ENCODE peak calls at places on chromosome 13, in six cellular contexts. L is heart right ventricle; F is pancreas; T is CD8-positive, alpha-beta T cell; M is RWPE2; U is aorta. C is an unnamed sample.

GRCh38 chr13:67735651-67736050 is 505.5 kb upstream of the PCDH9 start:
- ATAC-seq in L (no peak), F (no peak), U (no peak), T (no peak), M (no peak), C (no peak)

GRCh38 chr13:110336681-110337080 is 29.6 kb downstream of the COL4A2 start:
- ATAC-seq in L (no peak), M (no peak), T (no peak), U (no peak), F (no peak), C (no peak)

GRCh38 chr13:74025369-74025768 is 108.8 kb downstream of the KLF12 start:
- ATAC-seq in U (no peak), T (no peak), F (no peak), L (no peak), M (no peak), C (no peak)

GRCh38 chr13:29480893-29481525 is 114.5 kb downstream of the SLC7A1 start:
- ATAC-seq in U (no peak), L (peak; percentile 70), F (no peak), M (no peak), T (no peak), C (no peak)

GRCh38 chr13:80386592-80386991 is 45.7 kb upstream of the SPRY2 start:
- ATAC-seq in L (no peak), M (no peak), U (no peak), F (peak; percentile 97), T (no peak), C (no peak)

GRCh38 chr13:43257765-43258164 is 234.4 kb downstream of the DNAJC15 start:
- ATAC-seq in L (no peak), T (no peak), U (no peak), F (no peak), M (no peak), C (no peak)

GRCh38 chr13:86757236-86757978 is 913.8 kb upstream of the SLITRK5 start:
- ATAC-seq in T (peak; percentile 70), M (peak; percentile 76), F (no peak), L (no peak), U (no peak), C (no peak)

GRCh38 chr13:51158365-51158764 is 47.3 kb upstream of the C13orf42 start:
- ATAC-seq in T (no peak), L (no peak), U (no peak), F (no peak), M (no peak), C (no peak)

GRCh38 chr13:72805663-72806341 is 23.9 kb downstream of the PIBF1 start:
- ATAC-seq in U (no peak), M (no peak), L (no peak), F (no peak), T (no peak), C (no peak)

GRCh38 chr13:62512194-62513141 is 1096.8 kb upstream of the PCDH20 start:
- ATAC-seq in T (no peak), L (no peak), M (peak; percentile 68), U (no peak), F (peak; percentile 98), C (no peak)

GRCh38 chr13:45500492-45501174 is 35.9 kb downstream of the COG3 start:
- ATAC-seq in M (peak; percentile 84), T (no peak), L (peak; percentile 14), F (peak; percentile 41), U (no peak), C (no peak)

GRCh38 chr13:73522937-73523336 is 464.1 kb downstream of the KLF5 start:
- ATAC-seq in L (no peak), F (no peak), U (no peak), T (no peak), M (no peak), C (no peak)

GRCh38 chr13:48710160-48710559 is 56.4 kb downstream of the CYSLTR2 start:
- ATAC-seq in U (no peak), L (no peak), T (no peak), F (no peak), M (no peak), C (no peak)

GRCh38 chr13:83065136-83065535 is 817.1 kb downstream of the SLITRK1 start:
- ATAC-seq in M (no peak), U (peak; percentile 92), T (no peak), L (no peak), F (peak; percentile 88), C (peak; percentile 99)

GRCh38 chr13:35499131-35500051 is 22.9 kb upstream of the MAB21L1 start:
- ATAC-seq in T (no peak), U (no peak), F (no peak), M (no peak), L (peak; percentile 74), C (no peak)

GRCh38 chr13:110617326-110618072 is 2.2 kb downstream of the NAXD start:
- ATAC-seq in M (no peak), T (no peak), U (no peak), F (peak; percentile 61), L (peak; percentile 28), C (no peak)

GRCh38 chr13:46166947-46167610 is 14.9 kb downstream of the LCP1 start:
- ATAC-seq in M (no peak), L (no peak), T (no peak), F (no peak), U (no peak), C (no peak)

GRCh38 chr13:34416833-34417425 is 525.1 kb upstream of the NBEA start:
- ATAC-seq in F (no peak), U (no peak), M (no peak), L (peak; percentile 86), T (no peak), C (peak; percentile 85)

GRCh38 chr13:79749985-79750551 is 269.1 kb downstream of the NDFIP2 start:
- ATAC-seq in U (no peak), T (no peak), F (peak; percentile 80), L (peak; percentile 92), M (peak; percentile 76), C (peak; percentile 96)

GRCh38 chr13:95245072-95245471 is 56.2 kb downstream of the ABCC4 start:
- ATAC-seq in M (no peak), L (no peak), F (no peak), T (no peak), U (no peak), C (no peak)

GRCh38 chr13:50355797-50356196 is 340.6 kb downstream of the KCNRG start:
- ATAC-seq in F (no peak), U (no peak), M (no peak), L (no peak), T (no peak), C (no peak)

GRCh38 chr13:77190349-77190748 is 136.5 kb downstream of the MYCBP2 start:
- ATAC-seq in F (no peak), L (no peak), T (no peak), M (no peak), U (no peak), C (no peak)

GRCh38 chr13:61286148-61286745 is 129.4 kb downstream of the PCDH20 start:
- ATAC-seq in L (no peak), T (no peak), U (no peak), F (no peak), M (peak; percentile 60), C (no peak)

GRCh38 chr13:35160921-35161320 is 218.9 kb downstream of the NBEA start:
- ATAC-seq in T (no peak), M (no peak), U (no peak), F (no peak), L (no peak), C (no peak)

GRCh38 chr13:41916173-41916954 is 44.5 kb downstream of the VWA8 start:
- ATAC-seq in F (no peak), U (no peak), M (peak; percentile 67), T (peak; percentile 65), L (peak; percentile 54), C (peak; percentile 34)

GRCh38 chr13:99044764-99045163 is 66.9 kb upstream of the DOCK9 start:
- ATAC-seq in F (no peak), T (no peak), M (no peak), L (no peak), U (no peak), C (no peak)
- H3K4me1 ChIP-seq in F (peaks cover 8% of the 10 kb centered on the region), T (peaks cover 81% of the 10 kb centered on the region), M (peaks cover 48% of the 10 kb centered on the region), L (peaks cover 20% of the 10 kb centered on the region), U (peaks cover 4% of the 10 kb centered on the region), C (peaks cover 13% of the 10 kb centered on the region)

GRCh38 chr13:21034602-21035190 is 26.7 kb downstream of the LATS2 start:
- ATAC-seq in U (peak; percentile 58), L (peak; percentile 80), T (no peak), M (no peak), F (no peak), C (peak; percentile 38)
- H3K4me1 ChIP-seq in U (no peaks in the 10 kb centered on the region), L (peaks cover 90% of the 10 kb centered on the region), T (peaks cover 11% of the 10 kb centered on the region), M (peaks cover 10% of the 10 kb centered on the region), F (peaks cover 29% of the 10 kb centered on the region), C (peaks cover 13% of the 10 kb centered on the region)

GRCh38 chr13:40604135-40604534 is 62.3 kb downstream of the FOXO1 start:
- ATAC-seq in U (no peak), M (no peak), F (no peak), T (no peak), L (no peak), C (no peak)

GRCh38 chr13:40608308-40608707 is 58.1 kb downstream of the FOXO1 start:
- ATAC-seq in M (no peak), U (no peak), L (no peak), T (no peak), F (no peak), C (no peak)

GRCh38 chr13:40600145-40600751 is 66.2 kb downstream of the FOXO1 start:
- ATAC-seq in F (no peak), L (no peak), U (no peak), M (no peak), T (peak; percentile 87), C (no peak)

GRCh38 chr13:40609972-40610726 is 56.3 kb downstream of the FOXO1 start:
- ATAC-seq in T (no peak), F (no peak), M (peak; percentile 96), U (no peak), L (no peak), C (no peak)

DNA sequence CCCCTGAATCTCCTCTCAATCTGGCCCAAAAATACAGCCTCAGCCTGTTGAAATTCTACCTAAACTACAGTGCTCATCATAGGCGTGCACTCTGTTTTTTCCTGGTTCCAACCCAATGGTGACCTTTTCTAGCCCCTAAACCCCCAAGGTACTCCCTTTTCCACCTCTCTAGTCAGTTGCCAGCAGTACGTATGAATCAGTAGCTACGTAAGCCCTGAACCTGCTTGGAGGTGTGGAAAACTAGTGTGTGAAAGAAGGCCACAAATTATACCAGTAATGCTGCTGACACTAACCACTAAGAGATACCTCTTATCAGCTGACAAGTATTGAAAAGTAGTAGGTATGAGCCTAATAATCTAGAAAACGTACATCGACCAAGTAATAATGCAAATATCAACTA is 60.9 kb downstream of the FOXO1 start:
- ATAC-seq in U (no peak), F (no peak), L (no peak), T (peak; percentile 35), M (no peak), C (no peak)
- H3K4me1 ChIP-seq in U (peaks cover 5% of the 10 kb centered on the region), F (peaks cover 1% of the 10 kb centered on the region), L (peaks cover 29% of the 10 kb centered on the region), T (peaks cover 90% of the 10 kb centered on the region), M (peaks cover 15% of the 10 kb centered on the region), C (peaks cover 60% of the 10 kb centered on the region)

GRCh38 chr13:114155320-114155719 is 22.9 kb upstream of the RASA3 start:
- ATAC-seq in U (no peak), M (no peak), L (no peak), T (no peak), F (no peak), C (no peak)

GRCh38 chr13:114152285-114152645 is 19.8 kb upstream of the RASA3 start:
- ATAC-seq in L (no peak), T (no peak), F (no peak), U (no peak), M (no peak), C (no peak)

GRCh38 chr13:114152831-114153371 is 20.5 kb upstream of the RASA3 start:
- ATAC-seq in M (no peak), T (no peak), U (peak; percentile 67), L (no peak), F (no peak), C (no peak)

GRCh38 chr13:114154476-114154875 is 22.1 kb upstream of the RASA3 start:
- ATAC-seq in U (no peak), T (peak; percentile 62), L (peak; percentile 27), M (no peak), F (no peak), C (no peak)

GRCh38 chr13:114153485-114154080 is 21.2 kb upstream of the RASA3 start:
- ATAC-seq in F (no peak), U (no peak), T (no peak), M (no peak), L (no peak), C (no peak)
- H3K4me1 ChIP-seq in F (no peaks in the 10 kb centered on the region), U (no peaks in the 10 kb centered on the region), T (peaks cover 80% of the 10 kb centered on the region), M (peaks cover 9% of the 10 kb centered on the region), L (no peaks in the 10 kb centered on the region), C (no peaks in the 10 kb centered on the region)